ENCODE peak calls at places on chromosomes 7 and 10, in eight cellular contexts. F, M, T, R, E, C, K and X are unnamed samples.

GRCh38 chr7:102321351-102322201 is 34.7 kb downstream of the SPDYE6 start:
- DNase-seq in F (no peak), M (no peak), T (peak; percentile 46), R (no peak), E (peak; percentile 67), C (peak; percentile 56), K (no peak), X (peak; percentile 72)

GRCh38 chr10:6917125-6917524 is 337.0 kb upstream of the PRKCQ start:
- DNase-seq in F (no peak), M (no peak), T (no peak), R (no peak), E (no peak), C (no peak), K (no peak), X (no peak)

GRCh38 chr7:10128748-10129147 is 844.9 kb upstream of the PHF14 start:
- DNase-seq in F (peak; percentile 72), M (peak; percentile 1), T (peak; percentile 33), R (no peak), E (peak; percentile 23), C (peak; percentile 4), K (no peak), X (no peak)

GRCh38 chr7:99829520-99830160 is 1.8 kb downstream of the CYP3A43 start:
- DNase-seq in F (no peak), M (no peak), T (no peak), R (no peak), E (peak; percentile 53), C (no peak), K (no peak), X (no peak)

GRCh38 chr7:157575181-157575580 is 238.4 kb downstream of the DNAJB6 start:
- DNase-seq in F (no peak), M (no peak), T (no peak), R (no peak), E (no peak), C (no peak), K (no peak), X (no peak)

GRCh38 chr7:106114735-106115383 is 2.7 kb upstream of the SYPL1 start:
- DNase-seq in F (no peak), M (no peak), T (no peak), R (no peak), E (no peak), C (no peak), K (no peak), X (no peak)

GRCh38 chr10:71569775-71570588 is 149.6 kb downstream of the C10orf105 start:
- DNase-seq in F (peak; percentile 78), M (peak; percentile 24), T (peak; percentile 88), R (peak; percentile 77), E (peak; percentile 79), C (peak; percentile 86), K (peak; percentile 34), X (peak; percentile 82)

GRCh38 chr7:27184342-27185012 is 555 bp downstream of the HOXA11 start:
- DNase-seq in F (no peak), M (no peak), T (no peak), R (no peak), E (no peak), C (no peak), K (no peak), X (no peak)

GRCh38 chr10:117710181-117710798 is 167.7 kb downstream of the EMX2 start:
- DNase-seq in F (no peak), M (no peak), T (no peak), R (no peak), E (no peak), C (peak; percentile 17), K (no peak), X (no peak)

GRCh38 chr10:49109669-49110335 is 5.5 kb downstream of the VSTM4 start:
- DNase-seq in F (peak; percentile 49), M (peak; percentile 32), T (no peak), R (peak; percentile 87), E (peak; percentile 54), C (no peak), K (no peak), X (no peak)

GRCh38 chr10:97058521-97058920 is 127.2 kb downstream of the SLIT1 start:
- DNase-seq in F (no peak), M (no peak), T (no peak), R (no peak), E (no peak), C (no peak), K (no peak), X (no peak)

GRCh38 chr10:97057836-97058235 is 127.9 kb downstream of the SLIT1 start:
- DNase-seq in F (no peak), M (no peak), T (no peak), R (no peak), E (no peak), C (no peak), K (no peak), X (no peak)

GRCh38 chr10:97060441-97061084 is 125.2 kb downstream of the SLIT1 start:
- DNase-seq in F (peak; percentile 24), M (no peak), T (no peak), R (no peak), E (no peak), C (no peak), K (no peak), X (no peak)

GRCh38 chr10:97059872-97060205 is 125.9 kb downstream of the SLIT1 start:
- DNase-seq in F (no peak), M (no peak), T (no peak), R (no peak), E (no peak), C (no peak), K (no peak), X (no peak)

DNA sequence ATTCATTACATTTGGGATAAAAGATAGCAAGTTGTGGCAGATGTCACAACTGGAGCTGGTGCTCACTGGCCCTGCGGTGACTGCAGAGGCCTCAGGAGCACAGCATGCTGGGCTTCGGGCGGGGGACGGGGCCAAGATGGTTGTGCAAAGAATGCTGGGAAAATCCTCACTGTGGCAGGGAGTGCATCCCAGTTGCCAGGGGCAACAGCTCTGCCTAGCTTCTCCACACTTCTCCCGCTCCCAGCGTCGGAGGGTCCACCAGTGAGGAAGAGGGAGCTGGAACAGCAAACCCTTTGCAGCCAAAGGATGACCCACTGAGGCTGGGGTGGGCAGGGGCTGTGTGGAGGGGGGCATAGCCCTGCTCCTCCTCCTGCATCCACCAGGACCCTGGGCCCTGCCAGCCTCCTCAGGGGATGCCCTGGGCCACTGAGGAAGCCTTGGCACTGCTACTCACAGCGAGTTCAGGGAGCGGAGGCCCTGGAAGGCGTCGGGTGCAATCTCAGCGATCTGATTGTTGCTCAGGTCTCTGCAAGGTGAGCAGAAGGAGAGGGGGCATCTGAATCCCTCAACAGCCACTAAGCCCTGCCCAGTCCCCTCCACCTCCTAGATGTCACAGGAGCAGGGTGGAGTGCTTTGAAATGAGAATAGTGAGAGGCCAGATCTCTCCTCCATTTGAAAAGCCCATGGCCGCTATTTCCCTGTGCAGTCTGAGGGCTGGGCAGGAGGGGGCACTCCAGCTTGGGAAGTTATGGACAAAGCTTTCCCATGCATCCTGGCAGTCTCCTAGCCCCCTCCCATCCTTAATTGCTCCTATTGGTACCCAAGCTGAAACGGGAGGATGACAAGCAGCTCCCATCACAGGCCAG is 126.5 kb downstream of the SLIT1 start:
- DNase-seq in F (no peak), M (no peak), T (peak; percentile 26), R (no peak), E (no peak), C (no peak), K (no peak), X (no peak)
- TF ChIP-seq CTCF in F (peak; percentile 33), M (peak; percentile 17), T (no peak), R (no peak), E (no peak), C (peak; percentile 21), K (peak; percentile 10), X (no peak)

GRCh38 chr10:66277481-66277880 is 648.4 kb upstream of the LRRTM3 start:
- DNase-seq in F (no peak), M (no peak), T (no peak), R (no peak), E (no peak), C (no peak), K (no peak), X (no peak)
- TF ChIP-seq CTCF in F (peak; percentile 52), M (peak; percentile 16), T (peak; percentile 25), R (peak; percentile 18), E (no peak), C (no peak), K (peak; percentile 40), X (no peak)

GRCh38 chr10:102384053-102384452 is 11.5 kb upstream of the NFKB2 start:
- DNase-seq in F (no peak), M (no peak), T (no peak), R (no peak), E (no peak), C (peak; percentile 29), K (no peak), X (no peak)
- TF ChIP-seq CTCF in F (peak; percentile 36), M (peak; percentile 33), T (no peak), R (no peak), E (peak; percentile 25), C (peak; percentile 53), K (peak; percentile 37), X (no peak)

DNA sequence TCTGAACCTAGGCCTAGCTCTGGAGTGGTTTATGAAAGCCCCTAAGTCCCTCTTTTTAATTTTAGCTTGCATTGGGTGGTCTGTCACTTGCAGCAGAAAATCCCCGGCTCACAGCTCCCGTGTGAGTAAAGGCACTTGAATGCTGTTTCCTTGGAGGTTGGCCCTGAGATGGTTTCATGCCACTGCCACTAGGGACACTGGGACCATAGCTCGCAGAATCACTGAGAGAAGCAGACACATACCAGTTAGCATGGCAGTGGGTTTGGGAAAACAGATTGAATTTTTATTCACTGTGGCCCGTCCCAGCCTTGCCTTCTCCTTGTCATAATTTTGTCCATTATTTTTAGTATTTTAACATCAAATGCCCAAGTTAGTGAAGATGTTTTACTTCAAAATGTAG is 259.5 kb upstream of the PITRM1 start:
- DNase-seq in F (no peak), M (no peak), T (no peak), R (no peak), E (no peak), C (no peak), K (no peak), X (no peak)
- TF ChIP-seq CTCF in F (no peak), M (no peak), T (no peak), R (no peak), E (no peak), C (no peak), K (peak; percentile 5), X (no peak)

DNA sequence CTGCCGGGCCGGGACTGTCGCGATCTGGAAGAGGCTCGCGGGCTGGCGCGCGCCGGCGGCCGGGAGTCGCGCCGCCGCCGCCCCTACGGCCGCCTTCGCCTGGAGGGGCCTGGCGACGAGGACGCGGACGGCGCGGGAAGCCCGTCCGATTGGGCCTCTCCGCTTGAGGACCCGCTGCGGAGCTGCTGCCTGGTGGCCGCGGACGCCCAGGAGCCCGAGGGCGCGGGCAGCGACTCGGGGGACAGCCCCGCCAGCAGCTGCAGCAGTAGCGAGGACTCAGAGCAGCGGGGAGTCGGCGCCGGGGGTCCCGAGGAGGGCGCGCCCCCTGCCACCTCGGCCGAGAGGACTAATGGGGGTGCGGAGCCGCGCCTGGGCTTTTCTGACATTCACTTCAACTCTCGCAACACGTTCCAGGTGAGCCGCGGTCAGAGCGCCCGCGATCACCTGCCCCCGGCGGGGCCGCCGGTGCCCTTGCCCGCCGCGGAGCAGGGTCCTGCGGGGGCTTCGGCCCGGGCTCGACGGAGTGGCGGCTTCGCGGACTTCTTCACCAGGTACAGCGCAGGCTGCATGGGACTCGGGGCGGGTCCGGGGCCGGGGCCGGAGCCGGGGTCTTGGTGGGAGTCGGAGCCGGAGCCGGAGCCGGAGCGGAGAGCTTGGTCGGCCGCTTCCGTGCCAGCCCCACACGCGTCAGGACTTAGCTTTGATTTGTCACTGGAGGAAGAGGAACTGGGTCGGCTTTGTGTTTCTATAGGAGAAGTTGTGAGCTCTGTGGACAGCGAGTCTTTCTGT is 887 bp downstream of the TBC1D12 start:
- DNase-seq in F (peak; percentile 59), M (peak; percentile 74), T (peak; percentile 69), R (peak; percentile 62), E (peak; percentile 74), C (peak; percentile 46), K (peak; percentile 70), X (peak; percentile 84)
- TF ChIP-seq CTCF in F (no peak), M (no peak), T (no peak), R (no peak), E (no peak), C (no peak), K (no peak), X (no peak)

GRCh38 chr7:32761451-32762320 is 129.9 kb downstream of the KBTBD2 start:
- DNase-seq in F (peak; percentile 13), M (no peak), T (peak; percentile 40), R (no peak), E (no peak), C (no peak), K (no peak), X (no peak)
- TF ChIP-seq CTCF in F (peak; percentile 7), M (no peak), T (no peak), R (no peak), E (no peak), C (no peak), K (peak; percentile 38), X (no peak)